ENCODE peak calls at places on chromosomes 5 and 9, in seven cellular contexts. W is HepG2, A is fibroblast of the aortic adventitia, J is cardiac fibroblast, F is AG04450, V is Calu3, I is bronchial epithelial cell. K is an unnamed sample.

GRCh38 chr9:88808019-88808656 is 183.1 kb upstream of the S1PR3 start:
- DNase-seq in W (no peak), A (no peak), J (peak), F (no peak), V (no peak), I (no peak), K (no peak)

GRCh38 chr5:58545912-58546311 is 37.0 kb upstream of the RAB3C start:
- DNase-seq in W (no peak), A (no peak), J (no peak), F (no peak), V (no peak), I (peak), K (peak)

GRCh38 chr5:124743534-124744169 is 2.8 kb downstream of the ZNF608 start:
- DNase-seq in W (no peak), A (no peak), J (peak), F (no peak), V (no peak), I (peak), K (peak)

GRCh38 chr9:134213508-134214394 is 49.4 kb upstream of the RNU6ATAC start:
- DNase-seq in W (no peak), A (no peak), J (no peak), F (no peak), V (no peak), I (no peak), K (no peak)

GRCh38 chr5:142079243-142079642 is 29.3 kb upstream of the NDFIP1 start:
- DNase-seq in W (no peak), A (no peak), J (no peak), F (no peak), V (no peak), I (no peak), K (no peak)

GRCh38 chr9:111621895-111622480 is 9.1 kb upstream of the DNAJC25 start:
- DNase-seq in W (peak), A (peak), J (peak), F (no peak), V (peak), I (peak), K (peak)

GRCh38 chr5:118637947-118638670 is 350.2 kb downstream of the DTWD2 start:
- DNase-seq in W (no peak), A (no peak), J (no peak), F (no peak), V (no peak), I (no peak), K (no peak)

GRCh38 chr9:91994422-91994821 is 44.4 kb upstream of the ROR2 start:
- DNase-seq in W (peak), A (no peak), J (no peak), F (no peak), V (no peak), I (no peak), K (no peak)

GRCh38 chr9:304519-305185 is 90.0 kb downstream of the DOCK8 start:
- DNase-seq in W (no peak), A (no peak), J (no peak), F (no peak), V (no peak), I (peak), K (peak)

GRCh38 chr5:92017786-92018185 is 634.7 kb upstream of the ARRDC3 start:
- DNase-seq in W (no peak), A (peak), J (peak), F (peak), V (no peak), I (peak), K (peak)

GRCh38 chr5:14449052-14449661 is 132.4 kb upstream of the OTULINL start:
- DNase-seq in W (no peak), A (peak), J (peak), F (peak), V (no peak), I (no peak), K (peak)

GRCh38 chr9:110105107-110105506 is 102.9 kb downstream of the C9orf152 start:
- DNase-seq in W (no peak), A (peak), J (peak), F (no peak), V (no peak), I (no peak), K (no peak)

GRCh38 chr5:36285837-36286615 is 15.7 kb downstream of the RANBP3L start:
- DNase-seq in W (no peak), A (no peak), J (no peak), F (no peak), V (no peak), I (no peak), K (no peak)

GRCh38 chr5:177992466-177992865 is 3.6 kb downstream of the PROP1 start:
- DNase-seq in W (no peak), A (no peak), J (no peak), F (no peak), V (no peak), I (no peak), K (no peak)

GRCh38 chr5:73160239-73160671 is 12.7 kb upstream of the TMEM174 start:
- DNase-seq in W (no peak), A (no peak), J (peak), F (no peak), V (no peak), I (no peak), K (no peak)

GRCh38 chr9:122205176-122205575 is 23.6 kb downstream of the LHX6 start:
- DNase-seq in W (no peak), A (no peak), J (no peak), F (no peak), V (no peak), I (no peak), K (no peak)

GRCh38 chr9:125551781-125552180 is 155.2 kb downstream of the MAPKAP1 start:
- DNase-seq in W (no peak), A (peak), J (no peak), F (no peak), V (no peak), I (no peak), K (no peak)

GRCh38 chr5:168916266-168916665 is 337.1 kb upstream of the PANK3 start:
- DNase-seq in W (no peak), A (peak), J (peak), F (no peak), V (no peak), I (no peak), K (peak)

GRCh38 chr9:16613605-16614004 is 256.9 kb downstream of the BNC2 start:
- DNase-seq in W (no peak), A (no peak), J (no peak), F (no peak), V (no peak), I (no peak), K (no peak)

GRCh38 chr5:139678751-139679750 is 30.9 kb downstream of the CXXC5 start:
- DNase-seq in W (no peak), A (peak), J (no peak), F (no peak), V (no peak), I (no peak), K (no peak)

GRCh38 chr5:73820321-73820720 is 194.3 kb downstream of the ARHGEF28 start:
- DNase-seq in W (no peak), A (no peak), J (no peak), F (no peak), V (no peak), I (peak), K (peak)

GRCh38 chr5:12072441-12072840 is 168.2 kb upstream of the CTNND2 start:
- DNase-seq in W (no peak), A (no peak), J (no peak), F (no peak), V (no peak), I (no peak), K (no peak)

GRCh38 chr9:133979124-133979920 is 12.8 kb downstream of the VAV2 start:
- DNase-seq in W (peak), A (peak), J (peak), F (no peak), V (no peak), I (no peak), K (no peak)

GRCh38 chr5:141172381-141173204 is at the start of gene PCDHB7:
- DNase-seq in W (peak), A (peak), J (peak), F (no peak), V (no peak), I (no peak), K (peak)

GRCh38 chr5:143309661-143310431 is 93.6 kb downstream of the NR3C1 start:
- DNase-seq in W (no peak), A (peak), J (peak), F (no peak), V (no peak), I (peak), K (peak)

GRCh38 chr9:16487915-16488314 is 382.6 kb downstream of the BNC2 start:
- DNase-seq in W (no peak), A (no peak), J (no peak), F (no peak), V (no peak), I (no peak), K (no peak)

GRCh38 chr5:142512041-142512679 is 173.7 kb downstream of the FGF1 start:
- DNase-seq in W (no peak), A (no peak), J (peak), F (no peak), V (no peak), I (no peak), K (no peak)

GRCh38 chr5:36877667-36878420 is 1.3 kb downstream of the NIPBL start:
- DNase-seq in W (peak), A (peak), J (peak), F (no peak), V (no peak), I (peak), K (peak)

GRCh38 chr5:68460147-68460760 is 244.7 kb downstream of the PIK3R1 start:
- DNase-seq in W (peak), A (peak), J (peak), F (no peak), V (peak), I (peak), K (peak)

GRCh38 chr5:81657386-81657785 is 93.5 kb downstream of the SSBP2 start:
- DNase-seq in W (no peak), A (no peak), J (no peak), F (no peak), V (peak), I (peak), K (peak)

GRCh38 chr5:148085934-148086333 is 22.2 kb downstream of the SPINK5 start:
- DNase-seq in W (no peak), A (peak), J (peak), F (no peak), V (no peak), I (peak), K (peak)

GRCh38 chr9:101465330-101465915 is 29.8 kb upstream of the ALDOB start:
- DNase-seq in W (peak), A (peak), J (peak), F (no peak), V (peak), I (peak), K (peak)

GRCh38 chr5:149326611-149327010 is 18.7 kb upstream of the GRPEL2 start:
- DNase-seq in W (no peak), A (no peak), J (no peak), F (no peak), V (peak), I (no peak), K (no peak)

GRCh38 chr5:77560677-77561263 is 68.7 kb upstream of the WDR41 start:
- DNase-seq in W (peak), A (peak), J (peak), F (peak), V (peak), I (peak), K (peak)

GRCh38 chr9:92393686-92394085 is 10.7 kb downstream of the OGN start:
- DNase-seq in W (no peak), A (peak), J (peak), F (no peak), V (no peak), I (no peak), K (no peak)

DNA sequence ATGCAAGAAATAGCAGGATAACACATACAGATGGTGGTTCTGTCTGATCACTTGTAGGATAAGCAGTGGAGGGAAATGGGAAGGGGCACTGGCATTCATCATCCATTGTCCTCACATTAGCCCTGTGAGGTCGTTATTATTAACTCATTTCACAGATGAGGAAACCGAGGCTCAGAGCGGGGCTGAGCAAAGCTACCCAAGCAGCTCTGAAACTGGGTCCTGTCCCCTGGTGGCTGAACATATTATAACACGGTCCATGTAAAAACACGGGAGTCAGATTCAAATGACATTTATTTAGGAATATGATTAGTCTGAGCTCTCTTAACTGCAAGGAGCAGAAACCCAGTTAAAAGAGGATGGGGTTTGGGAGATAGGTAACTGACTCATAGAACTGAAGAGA is 43.1 kb downstream of the HRH2 start:
- DNase-seq in W (no peak), A (no peak), J (no peak), F (no peak), V (peak), I (no peak), K (no peak)
- TF ChIP-seq CTCF in W (peak), A (no peak), J (no peak), F (peak), V (no peak), I (no peak), K (no peak)

GRCh38 chr5:115627295-115627825 is 1.5 kb upstream of the TMED7 start:
- DNase-seq in W (no peak), A (no peak), J (no peak), F (no peak), V (no peak), I (no peak), K (no peak)
- TF ChIP-seq CTCF in W (no peak), A (no peak), J (no peak), F (no peak), V (no peak), I (no peak), K (no peak)

DNA sequence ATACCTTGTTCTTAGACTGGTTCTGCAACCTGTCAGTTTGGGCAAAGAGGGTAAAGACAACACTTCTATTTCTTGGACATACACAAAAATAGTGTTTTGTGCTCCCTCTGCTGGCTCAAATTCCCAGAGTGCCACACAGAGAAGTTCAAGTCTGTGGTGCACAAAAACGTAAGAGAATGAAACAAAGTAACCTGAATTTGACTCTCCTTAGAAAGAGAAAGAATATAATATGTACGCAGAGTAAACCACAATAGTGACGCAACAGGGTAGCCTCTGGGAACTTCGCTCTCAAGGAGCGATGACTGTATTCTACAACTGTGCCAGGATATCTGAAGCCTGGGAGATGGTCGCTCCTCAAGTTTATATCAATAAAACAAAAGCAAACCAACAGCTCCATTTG is 18.5 kb downstream of the DDX31 start:
- DNase-seq in W (no peak), A (peak), J (peak), F (peak), V (peak), I (peak), K (peak)
- TF ChIP-seq CTCF in W (peak), A (peak), J (peak), F (peak), V (no peak), I (peak), K (peak)

DNA sequence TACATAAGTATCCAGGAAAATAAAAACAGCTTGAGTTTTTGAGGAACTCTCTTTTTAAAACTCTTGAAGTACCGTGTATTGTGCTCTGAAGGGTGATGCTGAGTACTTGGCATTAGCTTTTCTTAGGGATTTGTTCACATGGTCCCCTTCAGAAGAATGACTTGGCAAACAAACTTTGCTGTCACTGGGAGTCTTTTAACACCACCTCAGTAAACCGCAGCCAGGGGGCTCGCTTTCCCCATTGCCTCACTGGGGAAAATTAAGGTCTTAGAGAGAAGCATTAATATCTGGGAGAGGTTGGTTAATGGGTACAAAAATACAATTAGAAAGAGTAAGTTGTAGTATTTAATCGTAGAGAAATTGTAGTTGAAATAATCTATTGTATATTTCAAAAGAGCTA is 105.9 kb upstream of the DAP start:
- DNase-seq in W (no peak), A (no peak), J (no peak), F (no peak), V (no peak), I (no peak), K (no peak)
- TF ChIP-seq CTCF in W (peak), A (peak), J (no peak), F (peak), V (no peak), I (no peak), K (no peak)

GRCh38 chr9:136910901-136911245 is 24.6 kb downstream of the TRAF2 start:
- DNase-seq in W (no peak), A (no peak), J (no peak), F (no peak), V (no peak), I (no peak), K (no peak)
- TF ChIP-seq CTCF in W (no peak), A (no peak), J (no peak), F (no peak), V (no peak), I (peak), K (no peak)

GRCh38 chr5:164422400-164422799 is 917.0 kb downstream of the MAT2B start:
- DNase-seq in W (peak), A (peak), J (peak), F (no peak), V (peak), I (peak), K (peak)
- TF ChIP-seq CTCF in W (no peak), A (peak), J (peak), F (peak), V (no peak), I (no peak), K (peak)

GRCh38 chr9:129484325-129485000 is 136.4 kb downstream of the C9orf50 start:
- DNase-seq in W (no peak), A (no peak), J (no peak), F (no peak), V (no peak), I (no peak), K (no peak)

GRCh38 chr9:129485140-129485758 is 135.7 kb downstream of the C9orf50 start:
- DNase-seq in W (no peak), A (no peak), J (no peak), F (no peak), V (no peak), I (no peak), K (no peak)

GRCh38 chr9:129487658-129488483 is 133.0 kb downstream of the C9orf50 start:
- DNase-seq in W (no peak), A (peak), J (peak), F (no peak), V (no peak), I (peak), K (peak)

GRCh38 chr9:129487307-129487657 is 133.6 kb downstream of the C9orf50 start:
- DNase-seq in W (no peak), A (no peak), J (no peak), F (no peak), V (no peak), I (no peak), K (no peak)

DNA sequence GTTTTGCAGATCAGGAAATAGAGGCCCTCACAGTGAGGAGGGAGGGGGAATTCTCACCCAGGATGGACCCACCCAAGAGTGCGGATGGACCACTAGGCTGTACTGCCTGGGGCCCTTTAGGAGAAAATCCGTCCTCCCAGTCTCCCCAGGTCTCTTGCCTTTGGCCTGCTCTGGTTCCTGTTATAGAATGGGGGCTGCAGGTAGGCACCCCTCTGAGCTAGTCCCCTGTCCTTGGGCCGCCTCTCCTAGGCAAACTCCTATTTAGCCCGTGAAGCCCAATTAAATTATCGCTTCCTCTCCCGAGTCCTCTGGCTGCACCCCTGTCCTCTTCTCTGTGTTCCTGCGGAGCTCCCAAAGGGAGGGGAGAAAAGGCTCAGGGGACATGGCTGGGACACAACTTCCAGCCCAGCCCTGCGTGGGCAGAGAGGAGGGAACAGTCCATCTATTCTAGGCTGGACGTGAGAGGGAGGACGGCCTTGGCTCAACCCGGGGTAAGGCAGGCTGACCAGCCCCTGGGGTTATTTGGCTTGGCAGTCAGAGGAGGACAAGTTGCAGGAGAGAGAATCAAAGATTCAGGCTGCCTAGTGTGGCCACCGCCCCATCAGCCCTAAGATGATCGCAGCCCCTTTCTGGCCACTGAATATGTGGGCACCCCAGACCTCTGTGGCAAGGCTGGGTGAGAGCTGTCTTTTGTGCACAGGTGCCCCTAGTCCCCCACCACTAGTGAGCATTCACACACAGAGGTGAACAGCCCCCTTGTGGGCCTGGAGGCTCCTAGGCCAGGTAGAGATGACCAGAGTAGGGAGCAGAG is 134.2 kb downstream of the C9orf50 start:
- DNase-seq in W (no peak), A (peak), J (peak), F (no peak), V (peak), I (no peak), K (no peak)
- TF ChIP-seq CTCF in W (peak), A (no peak), J (no peak), F (no peak), V (no peak), I (no peak), K (no peak)

DNA sequence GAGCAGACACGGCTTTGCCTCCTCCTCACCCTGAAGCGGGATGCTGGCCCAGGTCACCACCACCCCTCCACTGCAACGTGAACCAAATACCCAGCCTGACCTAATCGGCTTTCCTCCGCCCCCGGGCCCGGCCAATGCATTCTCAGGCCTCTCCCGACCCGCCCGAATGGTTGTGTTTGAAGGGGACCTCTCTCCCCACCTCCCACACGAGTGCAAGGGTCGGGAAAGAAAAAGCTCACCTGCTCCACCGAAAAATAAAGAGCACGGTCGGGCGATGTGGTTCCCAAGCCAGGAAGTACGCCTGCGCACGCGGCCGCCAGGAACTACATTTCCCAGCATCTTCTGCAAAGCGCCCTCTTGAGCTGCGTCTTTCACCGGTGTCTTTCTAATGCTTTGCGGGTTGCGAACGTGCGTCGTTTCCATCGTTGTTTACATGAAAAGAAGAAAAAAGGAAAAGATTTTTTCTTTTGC is at the start of gene ZNF883:
- DNase-seq in W (peak), A (peak), J (peak), F (no peak), V (peak), I (peak), K (peak)
- TF ChIP-seq CTCF in W (peak), A (no peak), J (peak), F (peak), V (no peak), I (peak), K (peak)